ENCODE peak calls at places on chromosomes 11 and 22, in seven cellular contexts. F is mesenchymal stem cell, S is IMR-90, D is neuronal stem cell, I is H9, G is mesendoderm, J is H1. B is an unnamed sample.

GRCh38 chr11:131668867-131669780 is 298.7 kb downstream of the NTM start:
- DNase-seq in F (peak; percentile 54), S (peak; percentile 16), D (peak; percentile 50), I (peak; percentile 77), G (peak; percentile 81), J (peak; percentile 91), B (peak; percentile 53)

GRCh38 chr11:120601566-120601965 is 90.0 kb downstream of the GRIK4 start:
- DNase-seq in F (peak; percentile 22), S (peak; percentile 55), D (no peak), I (no peak), G (no peak), J (no peak), B (no peak)

GRCh38 chr11:1090600-1091331 is 16.1 kb downstream of the MUC2 start:
- DNase-seq in F (no peak), S (no peak), D (no peak), I (no peak), G (no peak), J (no peak), B (no peak)

GRCh38 chr11:124315052-124315451 is 1.3 kb upstream of the OR8D1 start:
- DNase-seq in F (peak; percentile 77), S (peak; percentile 80), D (no peak), I (no peak), G (no peak), J (no peak), B (no peak)

GRCh38 chr11:116111546-116111945 is 607.3 kb upstream of the CADM1 start:
- DNase-seq in F (no peak), S (no peak), D (no peak), I (peak; percentile 9), G (no peak), J (no peak), B (no peak)

GRCh38 chr11:76030286-76030685 is 176.0 kb downstream of the WNT11 start:
- DNase-seq in F (no peak), S (peak; percentile 70), D (no peak), I (no peak), G (peak; percentile 47), J (no peak), B (peak; percentile 74)

GRCh38 chr22:17748555-17749353 is 25.5 kb downstream of the BID start:
- DNase-seq in F (no peak), S (no peak), D (no peak), I (peak; percentile 89), G (peak; percentile 84), J (peak; percentile 81), B (peak; percentile 69)

GRCh38 chr11:128052912-128053641 is 534.3 kb downstream of the ETS1 start:
- DNase-seq in F (peak; percentile 40), S (peak; percentile 77), D (no peak), I (no peak), G (no peak), J (no peak), B (peak; percentile 46)

GRCh38 chr11:250740-251299 is 14.0 kb downstream of the PSMD13 start:
- DNase-seq in F (peak; percentile 68), S (peak; percentile 42), D (peak; percentile 70), I (peak; percentile 82), G (peak; percentile 80), J (peak; percentile 94), B (peak; percentile 69)

GRCh38 chr11:19398273-19398672 is 157.5 kb upstream of the E2F8 start:
- DNase-seq in F (no peak), S (peak; percentile 19), D (no peak), I (no peak), G (no peak), J (no peak), B (no peak)

GRCh38 chr11:73383249-73384126 is 7.3 kb downstream of the RELT start:
- DNase-seq in F (peak; percentile 52), S (no peak), D (no peak), I (no peak), G (no peak), J (no peak), B (no peak)

GRCh38 chr22:29308791-29309262 is 2.4 kb downstream of the GAS2L1 start:
- DNase-seq in F (peak; percentile 45), S (peak; percentile 65), D (no peak), I (no peak), G (no peak), J (peak; percentile 51), B (no peak)

GRCh38 chr11:58775066-58775708 is 43.4 kb upstream of the GLYAT start:
- DNase-seq in F (no peak), S (no peak), D (no peak), I (no peak), G (no peak), J (no peak), B (no peak)

GRCh38 chr11:15143855-15144254 is 29.1 kb downstream of the INSC start:
- DNase-seq in F (no peak), S (no peak), D (no peak), I (no peak), G (no peak), J (no peak), B (no peak)

GRCh38 chr11:106468091-106468490 is 390.6 kb downstream of the AASDHPPT start:
- DNase-seq in F (peak; percentile 82), S (peak; percentile 79), D (no peak), I (no peak), G (no peak), J (no peak), B (no peak)

GRCh38 chr11:108224908-108225786 is 2.3 kb downstream of the ATM start:
- DNase-seq in F (no peak), S (no peak), D (no peak), I (no peak), G (no peak), J (no peak), B (peak; percentile 2)

GRCh38 chr11:106391771-106392412 is 314.4 kb downstream of the AASDHPPT start:
- DNase-seq in F (peak; percentile 51), S (peak; percentile 68), D (no peak), I (no peak), G (no peak), J (no peak), B (peak; percentile 81)

GRCh38 chr11:20035701-20036601 is 124.3 kb downstream of the DBX1 start:
- DNase-seq in F (peak; percentile 94), S (peak; percentile 99), D (no peak), I (no peak), G (no peak), J (no peak), B (no peak)

GRCh38 chr22:49097966-49098365 is 729.7 kb downstream of the BRD1 start:
- DNase-seq in F (no peak), S (no peak), D (no peak), I (no peak), G (no peak), J (no peak), B (no peak)

GRCh38 chr11:72982286-72982685 is 159.8 kb downstream of the FCHSD2 start:
- DNase-seq in F (no peak), S (no peak), D (no peak), I (no peak), G (no peak), J (no peak), B (no peak)

GRCh38 chr22:25062378-25063095 is 110.0 kb downstream of the KIAA1671 start:
- DNase-seq in F (peak; percentile 18), S (no peak), D (no peak), I (no peak), G (no peak), J (no peak), B (no peak)

GRCh38 chr11:62104816-62105610 is 18.8 kb upstream of the INCENP start:
- DNase-seq in F (peak; percentile 96), S (peak; percentile 61), D (no peak), I (no peak), G (no peak), J (no peak), B (peak; percentile 77)

GRCh38 chr22:41052661-41053490 is 39.5 kb upstream of the EP300 start:
- DNase-seq in F (peak; percentile 92), S (peak; percentile 84), D (no peak), I (no peak), G (peak; percentile 16), J (no peak), B (peak; percentile 84)

GRCh38 chr11:103923473-103923931 is 112.9 kb upstream of the DDI1 start:
- DNase-seq in F (no peak), S (no peak), D (no peak), I (no peak), G (peak; percentile 89), J (no peak), B (peak; percentile 8)

GRCh38 chr11:117597083-117597482 is 199.9 kb downstream of the DSCAML1 start:
- DNase-seq in F (peak; percentile 30), S (peak; percentile 32), D (peak; percentile 66), I (peak; percentile 78), G (peak; percentile 76), J (peak; percentile 85), B (peak; percentile 55)

GRCh38 chr11:124867700-124868099 is 2.5 kb downstream of the ROBO3 start:
- DNase-seq in F (peak; percentile 45), S (peak; percentile 32), D (no peak), I (peak; percentile 59), G (peak; percentile 62), J (no peak), B (peak; percentile 56)

GRCh38 chr11:3213659-3214419 is 4.8 kb downstream of the MRGPRG start:
- DNase-seq in F (no peak), S (no peak), D (no peak), I (no peak), G (no peak), J (no peak), B (no peak)

GRCh38 chr11:126586303-126586627 is 230.8 kb downstream of the ST3GAL4 start:
- DNase-seq in F (no peak), S (no peak), D (no peak), I (no peak), G (no peak), J (no peak), B (no peak)
- H3K23ac ChIP-seq in F (no peak overlapping the region), S (peak overlapping the region; percentile 61), D (no peak overlapping the region), I (no peak overlapping the region), G (no peak overlapping the region), J (no peak overlapping the region), B (no peak overlapping the region)

GRCh38 chr11:57031541-57031940 is 42.8 kb downstream of the OR5AK2 start:
- DNase-seq in F (no peak), S (no peak), D (no peak), I (no peak), G (no peak), J (no peak), B (no peak)
- H2AK5ac ChIP-seq in F (no peak overlapping the region), S (no peak overlapping the region), D (no peak overlapping the region), I (no peak overlapping the region), G (no peak overlapping the region), J (no peak overlapping the region), B (no peak overlapping the region)

DNA sequence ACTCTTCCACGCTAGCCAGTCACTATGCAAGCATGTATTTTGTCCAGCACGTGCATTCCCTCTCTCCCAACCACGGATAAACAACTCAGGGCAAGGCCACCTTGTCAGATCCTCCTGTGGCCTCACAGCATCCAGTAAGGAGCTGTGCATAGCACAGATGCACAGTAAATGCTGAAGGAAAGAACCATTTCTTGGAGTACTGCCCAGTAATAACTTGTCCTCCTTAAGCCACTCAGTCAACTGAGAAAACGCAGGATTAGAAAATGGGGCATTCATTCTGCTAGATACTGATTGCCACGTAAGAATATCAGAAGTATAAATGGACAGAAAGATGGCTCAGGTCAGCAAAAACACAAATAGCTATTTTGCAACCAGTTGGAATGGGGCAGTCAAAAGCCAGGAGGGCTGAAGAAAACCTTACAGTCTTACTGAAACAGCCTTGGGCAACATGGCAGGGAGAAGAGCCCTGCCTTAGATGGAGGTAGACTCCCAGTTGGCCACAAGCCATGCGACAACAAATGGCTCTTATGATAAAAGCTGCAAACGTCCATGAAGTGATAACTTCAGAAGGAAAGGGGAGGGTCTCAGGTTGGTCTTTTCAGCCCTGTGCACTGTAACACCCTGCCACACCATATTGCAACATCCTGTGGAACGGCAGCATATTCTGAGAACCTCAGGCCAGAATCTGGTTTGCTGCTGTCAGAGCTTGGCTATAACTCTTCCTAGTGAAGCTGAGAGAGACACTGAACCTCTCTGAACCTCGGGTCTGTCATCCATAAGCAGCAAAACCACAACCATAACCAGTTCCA is 23.0 kb downstream of the PC start:
- DNase-seq in F (peak; percentile 66), S (peak; percentile 73), D (no peak), I (no peak), G (no peak), J (no peak), B (peak; percentile 57)
- H3K23ac ChIP-seq in F (no peak overlapping the region), S (peak overlapping the region; percentile 6), D (no peak overlapping the region), I (peak overlapping the region; percentile 87), G (no peak overlapping the region), J (no peak overlapping the region), B (no peak overlapping the region)

GRCh38 chr11:111461460-111462240 is 50.5 kb downstream of the BTG4 start:
- DNase-seq in F (no peak), S (no peak), D (no peak), I (no peak), G (no peak), J (no peak), B (no peak)
- H2AK5ac ChIP-seq in F (no peak overlapping the region), S (no peak overlapping the region), D (no peak overlapping the region), I (no peak overlapping the region), G (no peak overlapping the region), J (no peak overlapping the region), B (no peak overlapping the region)

B was measured in trophoblast cell.